ENCODE peak calls at places on chromosomes 5 and 9, in six cellular contexts. D is endodermal cell; L is CD8-positive, alpha-beta T cell; F is cardiac muscle cell; N is OCI-LY7; K is body of pancreas. T is an unnamed sample. For H3K4me1, the result is how much of the 10 kb centered on the place peaks cover.

GRCh38 chr5:32709789-32710334 is 1.3 kb upstream of the NPR3 start:
- DNase-seq in D (peak), L (no peak), F (peak), N (no peak), K (peak), T (no peak)

GRCh38 chr9:130023147-130023787 is 19.7 kb downstream of the FNBP1 start:
- DNase-seq in D (no peak), L (peak), F (no peak), N (peak), K (no peak), T (no peak)

GRCh38 chr9:114884787-114885452 is 45.5 kb downstream of the TNFSF8 start:
- DNase-seq in D (no peak), L (no peak), F (no peak), N (no peak), K (peak), T (no peak)

GRCh38 chr9:130327070-130327780 is 61.7 kb downstream of the HMCN2 start:
- DNase-seq in D (peak), L (no peak), F (no peak), N (no peak), K (no peak), T (no peak)

GRCh38 chr5:149118463-149118862 is 22.8 kb upstream of the ABLIM3 start:
- DNase-seq in D (no peak), L (no peak), F (no peak), N (no peak), K (no peak), T (no peak)

GRCh38 chr9:110141118-110141797 is 66.7 kb downstream of the C9orf152 start:
- DNase-seq in D (no peak), L (no peak), F (peak), N (no peak), K (peak), T (no peak)

GRCh38 chr9:131105952-131106351 is 9.6 kb downstream of the AIF1L start:
- DNase-seq in D (no peak), L (no peak), F (no peak), N (no peak), K (no peak), T (no peak)

GRCh38 chr9:113851860-113852259 is 24.2 kb upstream of the ZNF618 start:
- DNase-seq in D (no peak), L (no peak), F (no peak), N (no peak), K (no peak), T (no peak)

GRCh38 chr5:78293856-78294249 is 645 bp downstream of the AP3B1 start:
- DNase-seq in D (no peak), L (no peak), F (no peak), N (no peak), K (no peak), T (no peak)

GRCh38 chr5:126460459-126460858 is 37.2 kb downstream of the GRAMD2B start:
- DNase-seq in D (no peak), L (no peak), F (no peak), N (no peak), K (no peak), T (no peak)

GRCh38 chr9:131776473-131776872 is 36.6 kb upstream of the RAPGEF1 start:
- DNase-seq in D (peak), L (no peak), F (peak), N (peak), K (no peak), T (no peak)

GRCh38 chr5:178338126-178338749 is 105.6 kb upstream of the PHYKPL start:
- DNase-seq in D (no peak), L (no peak), F (no peak), N (no peak), K (peak), T (no peak)

GRCh38 chr9:111161015-111161415 is 122.7 kb upstream of the LPAR1 start:
- DNase-seq in D (no peak), L (no peak), F (peak), N (no peak), K (no peak), T (no peak)

GRCh38 chr5:10511741-10512640 is 51.9 kb upstream of the ANKRD33B start:
- DNase-seq in D (no peak), L (no peak), F (no peak), N (no peak), K (no peak), T (no peak)

GRCh38 chr9:132514821-132515220 is 67.6 kb upstream of the BARHL1 start:
- DNase-seq in D (no peak), L (no peak), F (no peak), N (no peak), K (no peak), T (no peak)

GRCh38 chr9:32837551-32838058 is 54.3 kb downstream of the TMEM215 start:
- DNase-seq in D (no peak), L (no peak), F (no peak), N (no peak), K (no peak), T (no peak)

GRCh38 chr9:134284273-134284672 is 42.0 kb upstream of the RXRA start:
- DNase-seq in D (no peak), L (no peak), F (no peak), N (no peak), K (peak), T (no peak)

GRCh38 chr5:124951676-124952075 is 205.2 kb upstream of the ZNF608 start:
- DNase-seq in D (no peak), L (no peak), F (no peak), N (peak), K (no peak), T (peak)

GRCh38 chr9:88829276-88829675 is 162.0 kb upstream of the S1PR3 start:
- DNase-seq in D (no peak), L (no peak), F (no peak), N (no peak), K (no peak), T (no peak)

GRCh38 chr5:135219868-135220267 is 179.2 kb downstream of the MACROH2A1 start:
- DNase-seq in D (peak), L (peak), F (no peak), N (no peak), K (no peak), T (no peak)

GRCh38 chr9:36995927-36996471 is 38.1 kb downstream of the PAX5 start:
- DNase-seq in D (peak), L (peak), F (peak), N (peak), K (peak), T (peak)

GRCh38 chr5:168780888-168781287 is 201.7 kb upstream of the PANK3 start:
- DNase-seq in D (peak), L (no peak), F (no peak), N (no peak), K (no peak), T (no peak)

GRCh38 chr5:74579215-74579614 is 61.3 kb downstream of the ENC1 start:
- DNase-seq in D (peak), L (peak), F (peak), N (no peak), K (no peak), T (peak)

GRCh38 chr5:31824886-31825774 is 186.2 kb downstream of the PDZD2 start:
- DNase-seq in D (peak), L (peak), F (peak), N (peak), K (peak), T (no peak)

GRCh38 chr5:151047814-151048425 is 27.5 kb downstream of the GPX3 start:
- DNase-seq in D (peak), L (no peak), F (peak), N (peak), K (no peak), T (peak)

GRCh38 chr9:36833954-36834353 is 200.1 kb downstream of the PAX5 start:
- DNase-seq in D (peak), L (no peak), F (no peak), N (peak), K (no peak), T (no peak)

GRCh38 chr9:33124716-33125378 is 42.3 kb downstream of the B4GALT1 start:
- DNase-seq in D (no peak), L (no peak), F (no peak), N (peak), K (no peak), T (no peak)

GRCh38 chr5:35924122-35924949 is 14.1 kb downstream of the CAPSL start:
- DNase-seq in D (no peak), L (no peak), F (peak), N (no peak), K (no peak), T (no peak)

GRCh38 chr9:81613002-81613750 is 76.2 kb downstream of the TLE1 start:
- DNase-seq in D (no peak), L (no peak), F (peak), N (no peak), K (no peak), T (no peak)

GRCh38 chr5:168434746-168435321 is 51.4 kb upstream of the RARS1 start:
- DNase-seq in D (no peak), L (no peak), F (no peak), N (no peak), K (no peak), T (no peak)

GRCh38 chr5:80935811-80936385 is 24.3 kb upstream of the RASGRF2 start:
- DNase-seq in D (peak), L (no peak), F (no peak), N (no peak), K (no peak), T (no peak)

GRCh38 chr5:119293202-119293829 is 62.5 kb upstream of the TNFAIP8 start:
- DNase-seq in D (no peak), L (no peak), F (no peak), N (no peak), K (no peak), T (no peak)

GRCh38 chr5:6859001-6859400 is 145.8 kb downstream of the TENT4A start:
- DNase-seq in D (no peak), L (no peak), F (no peak), N (no peak), K (no peak), T (no peak)
- H3K4me1 ChIP-seq in D (under half), L (under half), F (under half), N (under half), K (under half), T (under half)

DNA sequence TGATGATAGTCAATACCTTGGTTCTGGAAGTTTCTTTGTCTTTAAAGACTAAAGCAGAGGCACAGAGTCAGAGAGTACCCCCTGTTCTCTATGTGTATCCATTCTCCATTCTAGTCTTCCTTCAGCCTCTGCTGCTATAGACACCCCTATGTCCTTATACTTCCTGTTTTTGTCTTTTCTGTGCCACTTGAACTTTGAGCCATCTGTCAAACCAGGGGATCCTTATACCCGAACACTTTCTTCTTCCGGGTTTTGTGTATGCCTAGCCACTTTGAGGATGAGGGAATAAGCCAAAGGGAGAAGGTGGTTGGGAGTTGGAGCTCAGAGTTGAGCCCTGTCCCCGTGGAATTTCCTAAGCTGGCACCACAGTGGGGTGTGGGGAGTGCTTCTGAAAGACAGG is 61.1 kb upstream of the IL6ST start:
- DNase-seq in D (no peak), L (no peak), F (no peak), N (no peak), K (no peak), T (no peak)
- H3K4me1 ChIP-seq in D (under half), L (half or more), F (under half), N (under half), K (under half), T (half or more)

DNA sequence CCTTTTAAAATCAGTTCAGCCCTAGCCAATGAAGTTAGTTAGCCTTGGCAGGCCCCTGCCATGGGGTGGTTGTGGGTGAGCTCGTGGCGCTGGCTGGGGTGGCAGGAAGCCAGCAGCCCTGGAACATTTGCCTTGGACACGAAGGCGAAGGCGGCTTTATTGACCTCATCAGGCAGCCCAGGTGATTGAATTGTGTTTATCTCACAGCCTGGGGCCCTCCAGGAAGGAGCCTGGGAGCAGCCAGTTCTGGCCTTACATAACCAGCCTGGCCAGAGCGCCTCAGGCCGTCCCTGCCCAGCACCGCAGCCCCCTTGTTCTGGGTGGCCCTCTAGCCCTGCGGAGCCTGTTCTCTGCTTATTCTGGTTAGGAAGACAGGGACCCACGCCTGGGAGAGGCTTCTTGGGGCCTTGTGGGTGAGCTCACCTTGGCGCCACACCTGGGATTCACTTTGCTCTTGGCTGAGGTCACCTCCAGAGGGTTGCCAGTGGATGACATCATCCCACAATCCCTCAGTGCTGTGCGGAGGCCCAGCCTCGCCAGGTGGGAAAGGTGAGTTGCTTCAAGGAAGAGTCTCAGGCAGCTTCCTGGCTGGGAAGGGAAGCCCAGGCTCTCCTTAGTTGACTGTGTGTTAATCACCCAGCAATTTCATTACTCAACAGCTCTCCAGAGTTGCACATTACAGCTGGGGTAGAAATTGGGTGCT is 54.4 kb upstream of the RPL26L1 start:
- DNase-seq in D (peak), L (no peak), F (peak), N (no peak), K (peak), T (no peak)
- H3K4me1 ChIP-seq in D (under half), L (under half), F (under half), N (under half), K (half or more), T (under half)

DNA sequence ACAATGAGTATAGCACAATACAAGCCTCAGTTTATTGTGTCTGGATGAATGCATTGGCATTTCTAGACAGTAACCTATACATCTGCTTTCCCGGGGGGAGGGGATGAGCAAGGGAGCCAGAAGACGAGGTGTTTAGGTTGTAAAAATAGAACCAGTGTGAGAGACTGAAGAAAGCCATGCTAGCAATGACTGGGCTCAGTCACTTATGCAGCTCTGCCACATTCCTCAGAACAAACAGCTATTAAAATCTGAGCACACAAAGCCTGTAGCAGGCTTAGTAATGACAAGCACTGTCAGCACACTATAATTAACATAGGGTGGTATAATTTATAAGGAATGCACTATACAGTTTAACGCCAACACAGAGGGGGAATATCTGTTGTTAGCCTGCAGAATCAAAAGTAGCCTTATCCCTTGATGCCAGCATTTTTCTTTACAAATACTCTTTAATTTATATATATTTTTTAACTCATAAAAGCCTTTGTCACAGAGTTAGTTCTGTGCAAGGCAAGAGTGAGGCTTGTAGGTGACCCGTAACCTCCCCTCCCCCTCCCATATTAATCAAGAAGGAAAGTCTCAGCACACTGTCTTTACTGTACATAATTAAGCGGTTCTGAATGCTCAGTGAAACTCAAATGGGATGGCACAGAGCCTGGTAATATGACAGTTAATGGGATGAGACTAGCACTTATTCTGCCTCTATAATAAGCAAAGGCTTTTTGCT is 295.4 kb downstream of the CSNK1G3 start:
- DNase-seq in D (no peak), L (no peak), F (no peak), N (no peak), K (no peak), T (no peak)
- H3K4me1 ChIP-seq in D (under half), L (under half), F (half or more), N (under half), K (under half), T (under half)

GRCh38 chr5:1136814-1137213 is 25.0 kb upstream of the SLC12A7 start:
- DNase-seq in D (no peak), L (no peak), F (no peak), N (no peak), K (no peak), T (no peak)
- H3K4me1 ChIP-seq in D (under half), L (under half), F (under half), N (under half), K (under half), T (under half)

GRCh38 chr5:33762859-33763258 is 128.9 kb downstream of the ADAMTS12 start:
- DNase-seq in D (no peak), L (no peak), F (no peak), N (no peak), K (no peak), T (no peak)
- H3K4me1 ChIP-seq in D (under half), L (under half), F (under half), N (under half), K (under half), T (under half)

GRCh38 chr9:109100543-109101201 is 19.1 kb downstream of the TMEM245 start:
- DNase-seq in D (peak), L (no peak), F (no peak), N (no peak), K (no peak), T (no peak)

GRCh38 chr9:109098960-109099308 is 20.8 kb downstream of the TMEM245 start:
- DNase-seq in D (no peak), L (no peak), F (no peak), N (no peak), K (no peak), T (no peak)

GRCh38 chr9:109101202-109101595 is 18.5 kb downstream of the TMEM245 start:
- DNase-seq in D (no peak), L (no peak), F (no peak), N (no peak), K (no peak), T (no peak)

GRCh38 chr9:109097156-109097555 is 22.6 kb downstream of the TMEM245 start:
- DNase-seq in D (no peak), L (no peak), F (no peak), N (no peak), K (no peak), T (no peak)

DNA sequence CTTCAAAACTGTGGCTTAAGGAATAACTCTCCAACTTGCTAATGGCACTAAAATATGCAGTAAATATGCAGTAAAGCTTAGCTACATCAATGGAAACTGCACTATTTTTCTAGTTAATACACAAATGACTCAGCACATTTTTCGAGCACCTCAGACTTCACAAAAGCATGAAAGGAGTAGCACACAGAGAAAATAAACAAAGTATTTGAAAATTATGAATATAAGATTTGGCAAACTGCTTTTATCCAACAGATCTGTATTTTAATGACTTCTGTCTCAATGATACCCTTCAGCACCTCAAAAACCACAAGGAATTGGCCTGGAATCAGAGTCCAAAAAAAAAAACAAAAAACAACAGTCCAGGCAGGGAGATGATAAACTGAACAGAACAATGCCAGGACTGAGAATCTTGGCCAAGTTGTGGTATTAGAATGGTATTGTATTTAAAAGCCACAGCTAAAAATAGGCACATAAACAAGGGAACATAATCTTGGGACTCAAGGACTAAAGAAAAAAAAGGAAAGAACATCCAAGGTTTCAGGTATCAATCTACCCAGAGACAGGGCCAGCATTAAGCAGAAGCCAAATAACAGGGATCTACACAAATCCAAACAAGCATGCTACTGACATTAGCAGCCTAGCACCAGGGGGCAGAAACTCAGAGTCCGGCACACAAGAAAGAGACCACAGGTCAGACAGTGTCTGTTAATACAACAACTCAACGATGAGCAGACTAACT is 21.4 kb downstream of the TMEM245 start:
- DNase-seq in D (no peak), L (no peak), F (peak), N (no peak), K (peak), T (no peak)
- H3K4me1 ChIP-seq in D (under half), L (half or more), F (under half), N (under half), K (half or more), T (half or more)

DNA sequence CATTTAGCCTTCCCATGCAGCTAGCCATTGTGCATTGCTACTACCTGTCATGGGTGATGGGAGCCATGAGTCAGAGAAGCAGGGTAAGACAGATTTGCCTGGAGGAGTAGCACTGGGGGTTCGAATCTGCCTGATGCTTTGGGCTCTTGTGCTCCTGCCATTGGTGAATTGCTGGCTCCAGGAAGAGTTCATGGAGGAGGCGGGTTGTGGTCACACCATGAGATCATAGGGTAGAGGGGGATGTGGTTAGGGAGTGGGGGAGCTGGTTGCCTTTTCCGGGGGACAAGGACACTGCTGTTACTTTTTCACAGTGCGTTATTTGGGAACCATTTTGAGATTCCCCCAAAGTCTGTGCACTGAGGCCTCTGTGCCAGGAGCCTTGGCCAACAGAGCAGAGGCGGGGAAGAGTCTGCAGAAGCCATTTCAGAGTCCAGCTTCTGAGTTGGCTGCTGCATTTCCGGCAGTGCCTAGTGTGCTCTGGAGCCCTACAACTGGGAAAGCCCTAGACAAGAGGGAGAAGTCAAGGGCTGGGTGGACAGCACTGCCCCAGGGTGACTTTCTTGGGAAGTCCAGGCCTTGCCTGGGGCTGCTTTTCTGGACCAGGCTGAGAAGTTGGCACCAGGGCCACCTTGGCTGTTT is 6.2 kb downstream of the ANGPTL2 start:
- DNase-seq in D (no peak), L (no peak), F (no peak), N (no peak), K (no peak), T (no peak)
- H3K4me1 ChIP-seq in D (under half), L (under half), F (under half), N (under half), K (under half), T (under half)

T was measured in CD8-positive, alpha-beta memory T cell.